ENCODE peak calls at places on chromosomes 13 and 19, in nine cellular contexts. One of them, this sample, is unnamed.

GRCh38 chr19:38556521-38557174 is 61.1 kb downstream of the MAP4K1 start:
- DNase-seq in GOT3: no peak
- DNase-seq in body of pancreas: no peak
- DNase-seq in CD4-positive, CD25-positive, alpha-beta regulatory T cell: peak
- DNase-seq in ecto neural progenitor cell: no peak
- DNase-seq in NCI-H510A treated with DMSO at 0.1 percent for 48 hours: no peak
- DNase-seq in hippocampal formation: no peak
- DNase-seq in HCT116: no peak
- DNase-seq in GM23248: peak
- DNase-seq in this sample: no peak

GRCh38 chr13:63209330-63210017 is 1793.8 kb upstream of the PCDH20 start:
- DNase-seq in ecto neural progenitor cell: no peak
- DNase-seq in HCT116: no peak
- DNase-seq in GOT3: no peak
- DNase-seq in NCI-H510A treated with DMSO at 0.1 percent for 48 hours: no peak
- DNase-seq in CD4-positive, CD25-positive, alpha-beta regulatory T cell: no peak
- DNase-seq in body of pancreas: no peak
- DNase-seq in hippocampal formation: no peak
- DNase-seq in GM23248: no peak
- DNase-seq in this sample: no peak

GRCh38 chr19:13053761-13054604 is 48.7 kb downstream of the LYL1 start:
- DNase-seq in GM23248: peak
- DNase-seq in ecto neural progenitor cell: peak
- DNase-seq in HCT116: peak
- DNase-seq in CD4-positive, CD25-positive, alpha-beta regulatory T cell: no peak
- DNase-seq in GOT3: no peak
- DNase-seq in hippocampal formation: peak
- DNase-seq in body of pancreas: peak
- DNase-seq in NCI-H510A treated with DMSO at 0.1 percent for 48 hours: no peak
- DNase-seq in this sample: peak

GRCh38 chr19:38152461-38153379 is 71.3 kb downstream of the DPF1 start:
- DNase-seq in CD4-positive, CD25-positive, alpha-beta regulatory T cell: no peak
- DNase-seq in ecto neural progenitor cell: no peak
- DNase-seq in hippocampal formation: peak
- DNase-seq in GM23248: no peak
- DNase-seq in body of pancreas: no peak
- DNase-seq in NCI-H510A treated with DMSO at 0.1 percent for 48 hours: no peak
- DNase-seq in HCT116: no peak
- DNase-seq in GOT3: no peak
- DNase-seq in this sample: no peak

GRCh38 chr19:30675086-30675485 is 302.9 kb downstream of the ZNF536 start:
- DNase-seq in ecto neural progenitor cell: no peak
- DNase-seq in body of pancreas: no peak
- DNase-seq in hippocampal formation: no peak
- DNase-seq in GM23248: no peak
- DNase-seq in NCI-H510A treated with DMSO at 0.1 percent for 48 hours: no peak
- DNase-seq in GOT3: no peak
- DNase-seq in HCT116: no peak
- DNase-seq in CD4-positive, CD25-positive, alpha-beta regulatory T cell: no peak
- DNase-seq in this sample: no peak

GRCh38 chr13:83531022-83531421 is 351.3 kb downstream of the SLITRK1 start:
- DNase-seq in CD4-positive, CD25-positive, alpha-beta regulatory T cell: no peak
- DNase-seq in GM23248: no peak
- DNase-seq in body of pancreas: no peak
- DNase-seq in NCI-H510A treated with DMSO at 0.1 percent for 48 hours: no peak
- DNase-seq in HCT116: no peak
- DNase-seq in GOT3: no peak
- DNase-seq in ecto neural progenitor cell: no peak
- DNase-seq in hippocampal formation: no peak
- DNase-seq in this sample: no peak

GRCh38 chr19:50362656-50363424 is 2.6 kb downstream of the NAPSA start:
- DNase-seq in GM23248: no peak
- DNase-seq in GOT3: no peak
- DNase-seq in hippocampal formation: no peak
- DNase-seq in CD4-positive, CD25-positive, alpha-beta regulatory T cell: no peak
- DNase-seq in NCI-H510A treated with DMSO at 0.1 percent for 48 hours: no peak
- DNase-seq in HCT116: no peak
- DNase-seq in ecto neural progenitor cell: no peak
- DNase-seq in body of pancreas: no peak
- DNase-seq in this sample: no peak

GRCh38 chr13:30052127-30052526 is 201.7 kb upstream of the UBL3 start:
- DNase-seq in HCT116: no peak
- DNase-seq in hippocampal formation: no peak
- DNase-seq in ecto neural progenitor cell: no peak
- DNase-seq in GOT3: no peak
- DNase-seq in GM23248: no peak
- DNase-seq in CD4-positive, CD25-positive, alpha-beta regulatory T cell: no peak
- DNase-seq in body of pancreas: no peak
- DNase-seq in NCI-H510A treated with DMSO at 0.1 percent for 48 hours: no peak
- DNase-seq in this sample: no peak

GRCh38 chr13:27018230-27018875 is 153.3 kb downstream of the USP12 start:
- DNase-seq in NCI-H510A treated with DMSO at 0.1 percent for 48 hours: no peak
- DNase-seq in GM23248: no peak
- DNase-seq in HCT116: no peak
- DNase-seq in body of pancreas: no peak
- DNase-seq in hippocampal formation: no peak
- DNase-seq in GOT3: no peak
- DNase-seq in ecto neural progenitor cell: no peak
- DNase-seq in CD4-positive, CD25-positive, alpha-beta regulatory T cell: no peak
- DNase-seq in this sample: no peak

GRCh38 chr13:26502826-26503225 is 54.7 kb upstream of the WASF3 start:
- DNase-seq in hippocampal formation: no peak
- DNase-seq in GM23248: peak
- DNase-seq in body of pancreas: peak
- DNase-seq in GOT3: no peak
- DNase-seq in NCI-H510A treated with DMSO at 0.1 percent for 48 hours: no peak
- DNase-seq in ecto neural progenitor cell: no peak
- DNase-seq in HCT116: no peak
- DNase-seq in CD4-positive, CD25-positive, alpha-beta regulatory T cell: no peak
- DNase-seq in this sample: no peak

GRCh38 chr19:15283141-15283885 is 49.0 kb downstream of the BRD4 start:
- DNase-seq in CD4-positive, CD25-positive, alpha-beta regulatory T cell: no peak
- DNase-seq in HCT116: no peak
- DNase-seq in NCI-H510A treated with DMSO at 0.1 percent for 48 hours: no peak
- DNase-seq in GOT3: no peak
- DNase-seq in body of pancreas: no peak
- DNase-seq in hippocampal formation: no peak
- DNase-seq in GM23248: peak
- DNase-seq in ecto neural progenitor cell: no peak
- DNase-seq in this sample: no peak

GRCh38 chr19:33064778-33065550 is at the start of gene RHPN2:
- DNase-seq in NCI-H510A treated with DMSO at 0.1 percent for 48 hours: peak
- DNase-seq in CD4-positive, CD25-positive, alpha-beta regulatory T cell: no peak
- DNase-seq in body of pancreas: peak
- DNase-seq in GOT3: peak
- DNase-seq in hippocampal formation: peak
- DNase-seq in HCT116: peak
- DNase-seq in ecto neural progenitor cell: peak
- DNase-seq in GM23248: peak
- DNase-seq in this sample: peak

GRCh38 chr19:6971366-6971765 is 49.9 kb downstream of the MBD3L2B start:
- DNase-seq in CD4-positive, CD25-positive, alpha-beta regulatory T cell: no peak
- DNase-seq in hippocampal formation: no peak
- DNase-seq in body of pancreas: no peak
- DNase-seq in GOT3: no peak
- DNase-seq in NCI-H510A treated with DMSO at 0.1 percent for 48 hours: no peak
- DNase-seq in GM23248: peak
- DNase-seq in HCT116: no peak
- DNase-seq in ecto neural progenitor cell: no peak
- DNase-seq in this sample: no peak

GRCh38 chr13:40187324-40187795 is 479.1 kb downstream of the FOXO1 start:
- DNase-seq in GOT3: no peak
- DNase-seq in NCI-H510A treated with DMSO at 0.1 percent for 48 hours: no peak
- DNase-seq in HCT116: no peak
- DNase-seq in body of pancreas: no peak
- DNase-seq in CD4-positive, CD25-positive, alpha-beta regulatory T cell: peak
- DNase-seq in GM23248: no peak
- DNase-seq in hippocampal formation: no peak
- DNase-seq in ecto neural progenitor cell: no peak
- DNase-seq in this sample: no peak

GRCh38 chr13:48184260-48184659 is 48.7 kb upstream of the ITM2B start:
- DNase-seq in HCT116: no peak
- DNase-seq in body of pancreas: no peak
- DNase-seq in NCI-H510A treated with DMSO at 0.1 percent for 48 hours: no peak
- DNase-seq in CD4-positive, CD25-positive, alpha-beta regulatory T cell: no peak
- DNase-seq in hippocampal formation: no peak
- DNase-seq in ecto neural progenitor cell: no peak
- DNase-seq in GM23248: no peak
- DNase-seq in GOT3: no peak
- DNase-seq in this sample: no peak

GRCh38 chr19:9671654-9672053 is 3.2 kb downstream of the ZNF562 start:
- DNase-seq in body of pancreas: no peak
- DNase-seq in HCT116: no peak
- DNase-seq in CD4-positive, CD25-positive, alpha-beta regulatory T cell: no peak
- DNase-seq in hippocampal formation: no peak
- DNase-seq in ecto neural progenitor cell: no peak
- DNase-seq in GM23248: no peak
- DNase-seq in NCI-H510A treated with DMSO at 0.1 percent for 48 hours: no peak
- DNase-seq in GOT3: no peak
- DNase-seq in this sample: no peak

This sample was measured in HuH-7.